ENCODE peak calls at places on chromosomes 4 and X, in six cellular contexts. C is GM13976, E is psoas muscle, L is HFF-Myc, Z is Calu3, I is fibroblast of mammary gland. U is an unnamed sample.

GRCh38 chr4:73407227-73407673 is 3.2 kb downstream of the ALB start:
- DNase-seq in C (no peak), E (no peak), L (no peak), Z (no peak), I (no peak), U (no peak)

GRCh38 chr4:150217804-150218203 is 139.6 kb downstream of the DCLK2 start:
- DNase-seq in C (no peak), E (no peak), L (no peak), Z (no peak), I (no peak), U (no peak)

GRCh38 chrX:45126158-45126557 is 74.5 kb downstream of the DIPK2B start:
- DNase-seq in C (no peak), E (no peak), L (no peak), Z (no peak), I (peak; percentile 8), U (no peak)

GRCh38 chrX:13732246-13733067 is 2.0 kb downstream of the TRAPPC2 start:
- DNase-seq in C (no peak), E (no peak), L (no peak), Z (no peak), I (peak; percentile 59), U (no peak)

GRCh38 chrX:21166302-21166982 is 207.8 kb upstream of the CNKSR2 start:
- DNase-seq in C (no peak), E (no peak), L (no peak), Z (peak; percentile 11), I (peak; percentile 9), U (no peak)

GRCh38 chrX:141732031-141732430 is 33.5 kb upstream of the SPANXD start:
- DNase-seq in C (no peak), E (no peak), L (no peak), Z (no peak), I (peak; percentile 3), U (no peak)

GRCh38 chr4:2684486-2684885 is 71.7 kb downstream of the TNIP2 start:
- DNase-seq in C (no peak), E (no peak), L (no peak), Z (no peak), I (no peak), U (no peak)

GRCh38 chr4:102625232-102625930 is 124.2 kb downstream of the NFKB1 start:
- DNase-seq in C (peak; percentile 77), E (no peak), L (no peak), Z (peak; percentile 36), I (peak; percentile 65), U (no peak)

GRCh38 chr4:56906534-56906933 is 1.2 kb upstream of the REST start:
- DNase-seq in C (no peak), E (no peak), L (no peak), Z (no peak), I (no peak), U (no peak)

GRCh38 chrX:50988649-50989048 is 78.1 kb downstream of the BMP15 start:
- DNase-seq in C (peak; percentile 16), E (no peak), L (peak; percentile 1), Z (peak; percentile 29), I (peak; percentile 47), U (no peak)

GRCh38 chrX:39613508-39613921 is 484.2 kb downstream of the BCOR start:
- DNase-seq in C (peak; percentile 53), E (peak; percentile 70), L (no peak), Z (peak; percentile 18), I (no peak), U (no peak)

GRCh38 chrX:155148724-155149537 is 67.3 kb upstream of the VBP1 start:
- DNase-seq in C (peak; percentile 27), E (no peak), L (no peak), Z (peak; percentile 38), I (peak; percentile 21), U (no peak)

DNA sequence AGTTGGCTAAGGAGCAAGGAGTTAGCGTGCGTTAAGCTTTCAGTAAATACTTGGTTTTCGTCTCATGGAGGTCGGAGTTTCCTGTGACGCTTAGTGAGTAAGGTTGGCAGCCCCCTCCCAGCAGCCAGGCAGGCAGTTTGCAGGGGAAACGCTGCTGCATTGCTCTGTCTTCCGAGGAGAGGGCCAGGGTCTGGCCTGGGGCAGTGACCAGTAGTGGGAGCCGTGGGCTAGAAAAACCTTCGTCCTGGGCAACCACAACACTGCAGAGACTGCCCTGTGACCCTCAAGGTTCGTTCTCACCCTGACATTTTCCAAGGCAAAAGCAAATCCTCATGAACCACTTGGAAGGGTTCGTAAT is 432 bp downstream of the TMEM175 start:
- DNase-seq in C (no peak), E (peak; percentile 63), L (no peak), Z (peak; percentile 11), I (no peak), U (no peak)
- TF ChIP-seq CTCF in C (no peak), E (no peak), L (no peak), Z (no peak), I (peak; percentile 4), U (no peak)

GRCh38 chrX:997631-998137 is 214.8 kb downstream of the CRLF2 start:
- DNase-seq in C (no peak), E (peak; percentile 15), L (no peak), Z (no peak), I (no peak), U (no peak)
- TF ChIP-seq CTCF in C (no peak), E (no peak), L (no peak), Z (no peak), I (no peak), U (no peak)

DNA sequence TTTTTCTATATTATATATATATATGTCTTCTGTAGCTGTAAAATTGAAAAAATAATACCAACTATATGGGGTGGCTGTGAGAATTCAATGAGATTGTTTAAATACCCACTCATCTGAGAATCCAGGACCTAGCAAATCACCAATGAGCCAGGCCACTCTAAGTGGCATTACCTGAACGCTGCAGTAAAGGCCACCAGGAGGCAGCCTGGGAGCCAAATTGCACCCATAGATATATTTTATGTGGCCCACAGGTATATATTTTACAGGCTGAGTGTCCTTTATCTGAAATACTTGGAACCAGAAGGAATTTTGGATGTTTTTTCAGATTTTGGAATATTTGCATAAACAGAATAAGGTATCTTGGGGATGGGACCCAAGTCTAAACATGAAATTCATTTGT is 58.2 kb upstream of the C4orf50 start:
- DNase-seq in C (no peak), E (no peak), L (no peak), Z (no peak), I (no peak), U (no peak)
- TF ChIP-seq CTCF in C (peak; percentile 18), E (no peak), L (peak; percentile 3), Z (no peak), I (no peak), U (no peak)

GRCh38 chrX:70257599-70258288 is 2.3 kb downstream of the P2RY4 start:
- DNase-seq in C (no peak), E (no peak), L (no peak), Z (no peak), I (no peak), U (no peak)

GRCh38 chrX:70268034-70268433 is at the start of gene ARR3:
- DNase-seq in C (no peak), E (no peak), L (no peak), Z (no peak), I (no peak), U (no peak)

GRCh38 chrX:70264784-70265183 is 3.4 kb upstream of the ARR3 start:
- DNase-seq in C (no peak), E (no peak), L (no peak), Z (no peak), I (peak; percentile 10), U (no peak)

GRCh38 chrX:70260104-70260503 is at the start of gene P2RY4:
- DNase-seq in C (no peak), E (no peak), L (no peak), Z (no peak), I (no peak), U (no peak)

GRCh38 chrX:70262952-70263567 is 3.1 kb upstream of the P2RY4 start:
- DNase-seq in C (no peak), E (no peak), L (peak; percentile 3), Z (peak; percentile 72), I (peak; percentile 43), U (no peak)
- TF ChIP-seq CTCF in C (peak; percentile 29), E (peak; percentile 26), L (peak; percentile 59), Z (peak; percentile 31), I (peak; percentile 67), U (no peak)

DNA sequence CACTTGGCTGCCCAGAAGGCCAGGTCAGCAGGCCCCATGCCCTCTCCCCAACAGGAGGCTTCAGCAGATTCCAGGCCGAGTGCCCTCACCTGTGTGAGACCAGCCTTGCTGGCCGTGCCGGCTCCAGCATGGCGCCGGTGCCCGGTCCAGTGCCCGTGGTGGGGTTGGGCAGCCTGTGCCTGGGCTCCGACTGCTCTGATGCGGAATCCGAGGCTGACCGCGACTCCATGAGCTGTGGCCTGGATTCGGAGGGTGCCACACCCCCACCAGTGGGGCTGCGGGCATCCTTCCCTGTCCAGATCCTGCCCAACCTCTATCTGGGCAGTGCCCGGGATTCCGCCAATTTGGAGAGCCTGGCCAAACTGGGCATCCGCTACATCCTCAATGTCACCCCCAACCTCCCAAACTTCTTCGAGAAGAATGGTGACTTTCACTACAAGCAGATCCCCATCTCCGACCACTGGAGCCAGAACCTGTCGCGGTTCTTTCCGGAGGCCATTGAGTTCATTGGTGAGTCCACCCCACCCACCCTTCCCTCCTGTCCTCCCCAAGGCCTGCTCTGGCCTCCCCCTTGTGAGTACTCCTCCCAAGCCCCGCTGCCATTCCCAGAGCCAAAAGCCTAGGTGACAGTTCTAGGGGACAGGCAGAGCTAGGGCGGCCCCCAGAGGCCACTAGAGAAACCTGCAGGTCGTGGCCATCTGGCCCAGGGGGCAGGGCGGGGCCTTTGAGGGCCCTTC is 2.3 kb downstream of the DUSP9 start:
- DNase-seq in C (peak; percentile 87), E (peak; percentile 60), L (no peak), Z (peak; percentile 36), I (no peak), U (no peak)
- TF ChIP-seq CTCF in C (peak; percentile 66), E (peak; percentile 19), L (no peak), Z (peak; percentile 47), I (no peak), U (no peak)

GRCh38 chrX:47958943-47959342 is 44.8 kb downstream of the ZNF182 start:
- DNase-seq in C (peak; percentile 18), E (no peak), L (no peak), Z (no peak), I (peak; percentile 17), U (no peak)
- TF ChIP-seq CTCF in C (no peak), E (no peak), L (peak; percentile 9), Z (no peak), I (peak; percentile 22), U (no peak)

GRCh38 chrX:12002876-12003275 is 135.4 kb upstream of the FRMPD4 start:
- DNase-seq in C (no peak), E (no peak), L (no peak), Z (no peak), I (no peak), U (no peak)

GRCh38 chrX:12011075-12011474 is 127.2 kb upstream of the FRMPD4 start:
- DNase-seq in C (no peak), E (no peak), L (no peak), Z (no peak), I (peak; percentile 68), U (no peak)

GRCh38 chrX:12013220-12013619 is 125.1 kb upstream of the FRMPD4 start:
- DNase-seq in C (no peak), E (no peak), L (no peak), Z (no peak), I (peak; percentile 54), U (no peak)

GRCh38 chrX:12010436-12010835 is 127.8 kb upstream of the FRMPD4 start:
- DNase-seq in C (no peak), E (no peak), L (no peak), Z (no peak), I (no peak), U (no peak)

GRCh38 chrX:12007881-12008280 is 130.4 kb upstream of the FRMPD4 start:
- DNase-seq in C (no peak), E (no peak), L (peak; percentile 44), Z (peak; percentile 56), I (peak; percentile 90), U (no peak)
- TF ChIP-seq CTCF in C (no peak), E (no peak), L (no peak), Z (no peak), I (no peak), U (no peak)

U was measured in dorsolateral prefrontal cortex.